ENCODE peak calls at places on chromosome 20, in four cellular contexts. O is activated T-cell treated with anti-CD3 and anti-CD28 coated beads, Interleukin-2, amount 50 U/mL, for 72 hours; K is choroid plexus epithelial cell; M is uterus. I is an unnamed sample.
A peak's percentile ranks its signal among the peaks of the same experiment; 100 is the strongest.

GRCh38 chr20:45036044-45036755 is 64.7 kb downstream of the KCNS1 start:
- DNase-seq in O (peak; percentile 74), K (peak; percentile 79), M (no peak), I (no peak)

GRCh38 chr20:6780414-6780813 is 12.9 kb downstream of the BMP2 start:
- DNase-seq in O (no peak), K (no peak), M (no peak), I (no peak)

GRCh38 chr20:53594068-53595017 is 704 bp upstream of the ZNF217 start:
- DNase-seq in O (peak; percentile 100), K (peak; percentile 95), M (peak; percentile 96), I (peak; percentile 48)

GRCh38 chr20:15637971-15638754 is 935.1 kb downstream of the KIF16B start:
- DNase-seq in O (no peak), K (no peak), M (no peak), I (no peak)

GRCh38 chr20:10654630-10655029 is 19.2 kb downstream of the JAG1 start:
- DNase-seq in O (no peak), K (no peak), M (no peak), I (no peak)

GRCh38 chr20:17680836-17681740 is 954 bp downstream of the RRBP1 start:
- DNase-seq in O (peak; percentile 88), K (peak; percentile 75), M (peak; percentile 84), I (peak; percentile 88)

GRCh38 chr20:3224681-3225421 is 14.1 kb downstream of the SLC4A11 start:
- DNase-seq in O (no peak), K (no peak), M (no peak), I (no peak)

GRCh38 chr20:64069614-64070243 is 6.7 kb downstream of the TCEA2 start:
- DNase-seq in O (no peak), K (peak; percentile 35), M (no peak), I (peak; percentile 67)

GRCh38 chr20:13265941-13266340 is 44.9 kb downstream of the ISM1 start:
- DNase-seq in O (no peak), K (no peak), M (no peak), I (no peak)

GRCh38 chr20:5658897-5659296 is 91.3 kb upstream of the SHLD1 start:
- DNase-seq in O (peak; percentile 49), K (peak; percentile 95), M (peak; percentile 67), I (no peak)

GRCh38 chr20:63206878-63207277 is 9.1 kb downstream of the YTHDF1 start:
- DNase-seq in O (no peak), K (no peak), M (no peak), I (no peak)

GRCh38 chr20:6942266-6942665 is 174.8 kb downstream of the BMP2 start:
- DNase-seq in O (no peak), K (no peak), M (no peak), I (no peak)

GRCh38 chr20:16352321-16352720 is 220.9 kb downstream of the KIF16B start:
- DNase-seq in O (no peak), K (peak; percentile 6), M (no peak), I (no peak)

GRCh38 chr20:34017610-34018009 is 23.9 kb downstream of the RALY start:
- DNase-seq in O (no peak), K (peak; percentile 74), M (no peak), I (no peak)

GRCh38 chr20:23920936-23921335 is 41.4 kb upstream of the CST5 start:
- DNase-seq in O (no peak), K (no peak), M (no peak), I (no peak)